ENCODE peak calls at places on chromosomes 12 and 14, in four cellular contexts. Q is adipocyte, J is KG1, V is ACHN. P is an unnamed sample.

GRCh38 chr12:28802706-28803438 is 346.2 kb upstream of the FAR2 start:
- DNase-seq in J (no peak), V (no peak), Q (peak), P (peak)

GRCh38 chr14:44564908-44565307 is 57.8 kb upstream of the FSCB start:
- DNase-seq in J (no peak), Q (no peak), V (no peak), P (no peak)

GRCh38 chr12:131375261-131375971 is 335.5 kb upstream of the SFSWAP start:
- DNase-seq in J (no peak), V (no peak), Q (no peak), P (no peak)

GRCh38 chr14:49745191-49745590 is 22.8 kb upstream of the KLHDC2 start:
- DNase-seq in J (no peak), Q (no peak), V (no peak), P (no peak)

GRCh38 chr12:126608607-126609175 is 1543.5 kb downstream of the AACS start:
- DNase-seq in Q (no peak), V (no peak), J (peak), P (peak)

GRCh38 chr12:24948452-24948815 is 467 bp downstream of the BCAT1 start:
- DNase-seq in Q (peak), J (no peak), V (peak), P (peak)

GRCh38 chr12:109027767-109028166 is 6.9 kb upstream of the SVOP start:
- DNase-seq in V (no peak), J (no peak), Q (peak), P (peak)

GRCh38 chr14:49770212-49770817 is 2.4 kb downstream of the KLHDC2 start:
- DNase-seq in V (peak), J (no peak), Q (peak), P (peak)

GRCh38 chr14:72800296-72800695 is 93.6 kb downstream of the DPF3 start:
- DNase-seq in Q (no peak), J (no peak), V (no peak), P (no peak)

GRCh38 chr14:63867926-63868921 is 15.4 kb downstream of the SYNE2 start:
- DNase-seq in Q (no peak), J (no peak), V (no peak), P (peak)

GRCh38 chr12:104662908-104663307 is 206.2 kb downstream of the CHST11 start:
- DNase-seq in V (no peak), Q (no peak), J (no peak), P (no peak)

GRCh38 chr12:31752450-31752849 is 23.6 kb upstream of the AMN1 start:
- DNase-seq in J (no peak), V (no peak), Q (no peak), P (no peak)

GRCh38 chr12:7354521-7354920 is 50.6 kb downstream of the ACSM4 start:
- DNase-seq in J (no peak), Q (no peak), V (no peak), P (no peak)

GRCh38 chr14:71645656-71646055 is 286.6 kb upstream of the RGS6 start:
- DNase-seq in J (no peak), Q (peak), V (no peak), P (peak)